ENCODE peak calls at places on chromosomes 4 and X, in eight cellular contexts. E is ovary, W is heart right ventricle, N is astrocyte, J is body of pancreas, C is heart left ventricle, Q is transverse colon, M is mammary epithelial cell. K is an unnamed sample. For H3K4me1, the result is how much of the 10 kb centered on the place peaks cover.

GRCh38 chr4:112522389-112522788 is 6.4 kb upstream of the NEUROG2 start:
- DNase-seq in E (no peak), W (no peak), N (no peak), J (no peak), C (no peak), Q (no peak), M (no peak), K (no peak)

GRCh38 chr4:119104644-119105273 is 30.9 kb upstream of the MYOZ2 start:
- DNase-seq in E (no peak), W (no peak), N (no peak), J (no peak), C (no peak), Q (no peak), M (no peak), K (no peak)

GRCh38 chrX:41180194-41180902 is 95.1 kb downstream of the USP9X start:
- DNase-seq in E (peak), W (no peak), N (peak), J (peak), C (no peak), Q (peak), M (peak), K (no peak)

GRCh38 chr4:99658666-99659065 is 1.0 kb upstream of the C4orf54 start:
- DNase-seq in E (no peak), W (no peak), N (no peak), J (no peak), C (no peak), Q (no peak), M (no peak), K (no peak)

GRCh38 chr4:153486281-153487151 is 20.4 kb downstream of the TMEM131L start:
- DNase-seq in E (no peak), W (no peak), N (peak), J (peak), C (no peak), Q (no peak), M (peak), K (no peak)

GRCh38 chr4:188297873-188298272 is 158.6 kb downstream of the TRIML1 start:
- DNase-seq in E (no peak), W (no peak), N (no peak), J (no peak), C (no peak), Q (no peak), M (peak), K (no peak)

GRCh38 chr4:98557497-98557896 is 100.9 kb downstream of the TSPAN5 start:
- DNase-seq in E (no peak), W (no peak), N (peak), J (no peak), C (no peak), Q (no peak), M (peak), K (no peak)

GRCh38 chr4:187478292-187479205 is 517.0 kb upstream of the ZFP42 start:
- DNase-seq in E (no peak), W (no peak), N (peak), J (no peak), C (no peak), Q (no peak), M (peak), K (no peak)

GRCh38 chr4:112978691-112979472 is 70.6 kb upstream of the ANK2 start:
- DNase-seq in E (no peak), W (no peak), N (peak), J (no peak), C (no peak), Q (no peak), M (peak), K (no peak)

GRCh38 chr4:10006604-10007435 is 14.5 kb downstream of the SLC2A9 start:
- DNase-seq in E (no peak), W (no peak), N (peak), J (peak), C (no peak), Q (peak), M (peak), K (no peak)

GRCh38 chrX:109448539-109448938 is 33.3 kb downstream of the GUCY2F start:
- DNase-seq in E (no peak), W (no peak), N (no peak), J (no peak), C (no peak), Q (no peak), M (no peak), K (no peak)

GRCh38 chrX:153983321-153983729 is 10.8 kb downstream of the TMEM187 start:
- DNase-seq in E (no peak), W (no peak), N (no peak), J (no peak), C (no peak), Q (no peak), M (no peak), K (no peak)

GRCh38 chr4:57083107-57083506 is 27.1 kb downstream of the IGFBP7 start:
- DNase-seq in E (no peak), W (no peak), N (peak), J (no peak), C (no peak), Q (no peak), M (no peak), K (no peak)

GRCh38 chr4:121283319-121283718 is 97.5 kb downstream of the QRFPR start:
- DNase-seq in E (no peak), W (no peak), N (no peak), J (no peak), C (no peak), Q (no peak), M (no peak), K (no peak)

GRCh38 chr4:176359590-176359989 is 39.8 kb downstream of the SPCS3 start:
- DNase-seq in E (no peak), W (no peak), N (peak), J (no peak), C (no peak), Q (no peak), M (no peak), K (no peak)

GRCh38 chrX:25004485-25005032 is 11.2 kb downstream of the ARX start:
- DNase-seq in E (peak), W (no peak), N (no peak), J (no peak), C (no peak), Q (no peak), M (no peak), K (no peak)
- H3K4me3 ChIP-seq in E (peak), W (peak), N (no peak), J (no peak), C (no peak), Q (no peak), M (peak), K (peak)

DNA sequence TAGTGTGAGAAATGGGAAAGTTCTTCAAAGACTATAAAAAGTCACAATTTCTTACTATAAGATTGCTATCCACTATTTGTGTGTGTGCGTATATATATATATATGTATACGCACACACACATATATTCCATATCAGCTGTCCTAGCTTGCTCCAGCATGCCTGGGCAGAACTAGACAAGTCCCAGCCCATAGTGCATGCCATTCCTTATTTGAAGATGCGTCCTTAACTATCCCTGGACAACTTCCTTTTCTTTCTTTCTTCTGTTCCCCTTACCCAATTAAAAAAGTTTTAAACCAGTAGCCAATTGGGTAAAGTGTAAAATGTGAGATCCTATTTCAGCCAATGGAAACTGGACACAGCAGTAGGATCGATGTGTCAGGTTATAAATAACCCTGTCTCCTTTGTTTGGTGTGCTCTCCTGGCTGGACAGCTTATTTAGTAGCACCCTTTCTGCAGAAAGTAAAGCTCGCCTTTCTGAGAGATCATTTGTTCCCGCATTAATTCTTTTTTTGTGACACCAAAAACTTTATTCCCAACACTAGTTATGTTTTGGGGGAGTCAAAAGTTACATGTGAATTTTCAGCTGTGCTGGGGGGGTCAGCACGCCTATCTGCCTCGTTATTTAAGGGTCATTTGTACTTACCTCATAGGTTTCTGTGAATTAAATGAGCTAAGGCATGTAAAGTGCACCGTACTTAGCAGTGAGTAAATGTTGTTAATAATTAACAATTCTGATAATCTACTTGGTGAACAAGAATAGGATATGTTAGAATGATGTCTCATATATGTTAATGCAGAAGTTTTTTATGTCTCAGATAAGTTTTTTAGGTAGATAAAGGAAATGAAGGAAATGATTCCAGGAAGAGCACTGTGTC is 40.9 kb downstream of the KDM6A start:
- DNase-seq in E (no peak), W (no peak), N (no peak), J (no peak), C (no peak), Q (no peak), M (peak), K (no peak)
- H3K4me1 ChIP-seq in E (under half), W (under half), N (under half), J (under half), C (under half), Q (under half), M (under half), K (under half)

GRCh38 chr4:90825849-90826248 is 698.7 kb downstream of the CCSER1 start:
- DNase-seq in E (no peak), W (no peak), N (no peak), J (no peak), C (no peak), Q (no peak), M (no peak), K (no peak)

GRCh38 chr4:90824266-90825167 is 697.3 kb downstream of the CCSER1 start:
- DNase-seq in E (no peak), W (no peak), N (no peak), J (no peak), C (no peak), Q (no peak), M (no peak), K (no peak)
- TF ChIP-seq CTCF in E (no peak), W (no peak), N (no peak), J (no peak), C (no peak), Q (no peak), M (no peak), K (no peak)

DNA sequence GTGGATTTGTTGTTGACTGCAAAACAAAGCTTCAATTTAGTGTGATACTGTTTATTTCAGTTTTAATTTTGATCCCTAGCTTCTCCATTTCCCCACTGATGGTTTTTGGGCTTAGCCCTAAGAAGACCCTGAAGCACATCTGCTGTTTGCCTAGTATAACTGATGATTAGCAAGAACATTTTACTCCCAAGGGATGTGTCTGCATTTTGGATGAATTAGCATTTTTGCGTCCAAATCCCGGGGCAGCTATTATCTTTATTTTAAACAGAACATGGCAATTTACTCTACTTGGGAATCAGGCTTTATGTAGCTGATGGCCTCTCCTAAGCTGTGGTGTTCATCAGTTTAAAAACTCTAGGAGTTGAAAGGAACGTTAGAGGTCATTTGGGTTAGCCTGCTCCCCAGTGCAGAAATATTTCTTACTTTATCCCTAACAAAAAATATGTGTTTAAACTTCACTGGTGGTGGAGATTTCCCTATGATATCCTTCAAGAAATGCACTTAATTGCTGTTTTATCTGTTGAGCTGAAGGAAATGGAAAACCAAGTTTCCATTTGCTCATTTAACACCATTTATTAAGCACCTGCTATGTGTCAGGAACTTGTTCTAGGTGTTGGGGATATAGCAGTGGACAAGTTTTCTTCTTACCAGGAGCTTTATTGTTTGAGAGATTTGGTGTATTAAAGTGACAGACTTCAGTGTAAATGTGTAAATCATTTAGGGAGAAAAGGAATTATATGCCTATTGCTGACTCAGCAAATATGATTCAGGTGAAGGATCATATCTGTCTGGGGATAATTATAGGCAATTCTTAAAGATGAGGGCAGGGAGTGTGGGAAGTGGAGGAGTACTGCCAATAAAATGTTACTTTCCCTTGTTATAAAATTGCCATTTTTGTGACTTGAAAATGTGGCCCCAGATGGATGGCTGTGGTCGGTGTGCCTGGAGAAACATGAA is 3.4 kb downstream of the SEPTIN11 start:
- DNase-seq in E (no peak), W (no peak), N (no peak), J (no peak), C (no peak), Q (no peak), M (no peak), K (no peak)
- H3K4me3 ChIP-seq in E (no peak), W (peak), N (peak), J (no peak), C (no peak), Q (no peak), M (no peak), K (peak)

DNA sequence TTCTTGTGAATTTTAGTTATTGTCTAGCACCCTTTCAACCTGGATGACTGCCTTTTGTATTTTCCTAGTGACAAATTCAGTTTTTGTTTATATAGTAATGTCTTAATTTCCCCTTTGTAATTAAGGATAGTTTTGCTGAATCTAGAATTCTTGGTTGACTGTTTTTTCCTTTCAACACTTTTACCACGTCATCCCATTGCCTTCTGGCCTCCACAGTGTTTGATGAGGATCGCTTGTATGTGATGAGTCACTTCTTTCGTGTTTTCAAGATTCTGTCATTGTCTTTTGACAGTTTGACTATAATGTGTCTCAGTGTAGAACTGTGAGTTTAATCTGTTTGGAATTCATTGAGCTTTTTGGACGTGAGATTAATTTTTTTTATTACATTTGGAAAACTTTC is 30.1 kb downstream of the KDM6A start:
- DNase-seq in E (no peak), W (no peak), N (peak), J (no peak), C (no peak), Q (no peak), M (peak), K (no peak)
- H3K4me1 ChIP-seq in E (under half), W (under half), N (under half), J (under half), C (under half), Q (under half), M (under half), K (half or more)

GRCh38 chr4:163672751-163673150 is 178.3 kb downstream of the TMA16 start:
- DNase-seq in E (no peak), W (no peak), N (no peak), J (no peak), C (no peak), Q (no peak), M (no peak), K (no peak)
- TF ChIP-seq CTCF in E (no peak), W (no peak), N (no peak), J (no peak), C (no peak), Q (no peak), M (no peak), K (no peak)

DNA sequence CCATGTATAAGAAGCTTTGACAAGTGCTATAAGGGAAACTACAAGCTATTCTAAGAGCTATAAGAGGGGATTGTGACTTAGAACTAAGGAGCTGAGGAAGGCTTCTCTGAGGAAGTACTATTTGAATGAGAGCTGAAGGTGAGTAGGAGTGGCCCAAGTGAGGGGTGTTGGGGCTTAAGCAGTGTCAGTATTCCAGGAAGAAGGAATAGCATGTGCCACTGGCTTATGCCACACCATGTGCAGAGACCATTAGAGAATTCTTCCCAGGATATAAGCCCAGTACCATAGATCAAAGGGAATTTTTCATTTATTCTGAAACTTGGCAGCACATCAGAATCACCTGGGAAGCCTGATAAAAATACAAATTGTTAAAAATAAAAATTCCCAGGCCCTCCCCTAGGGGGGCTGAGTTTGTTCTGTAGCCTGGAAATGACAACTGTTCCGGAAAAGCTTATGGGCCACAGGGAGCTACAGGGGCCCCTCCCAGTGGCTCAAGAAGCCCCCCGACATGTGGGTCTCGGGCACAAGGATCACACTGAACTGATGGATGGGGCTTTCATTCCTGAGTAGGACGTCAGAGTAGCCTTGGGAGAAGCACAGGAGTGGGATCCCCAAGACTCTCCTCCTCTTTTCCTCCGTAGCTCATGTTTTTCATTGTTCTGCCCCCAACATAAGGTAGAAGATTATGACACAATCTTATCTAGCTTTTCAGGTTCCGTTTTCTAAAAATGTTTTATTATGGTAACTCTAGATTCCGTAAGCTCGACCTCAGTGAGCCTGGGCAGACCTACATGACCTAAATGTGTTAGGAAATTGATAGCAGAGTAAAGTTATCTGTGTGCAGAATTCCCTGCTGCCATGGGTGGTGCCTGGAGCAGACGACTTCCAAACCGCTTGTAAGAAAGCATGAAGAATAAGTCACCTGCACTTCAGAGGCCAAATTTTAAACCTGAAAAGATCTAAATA is 119.3 kb downstream of the AFF1 start:
- DNase-seq in E (no peak), W (no peak), N (no peak), J (no peak), C (no peak), Q (no peak), M (no peak), K (no peak)
- H3K4me3 ChIP-seq in E (no peak), W (no peak), N (no peak), J (no peak), C (no peak), Q (no peak), M (no peak), K (peak)

GRCh38 chrX:44935640-44936039 is 62.7 kb downstream of the KDM6A start:
- DNase-seq in E (no peak), W (no peak), N (no peak), J (no peak), C (no peak), Q (no peak), M (peak), K (no peak)
- H3K4me1 ChIP-seq in E (under half), W (under half), N (under half), J (under half), C (under half), Q (under half), M (under half), K (under half)

GRCh38 chr4:4384837-4385236 is 2.1 kb upstream of the NSG1 start:
- DNase-seq in E (no peak), W (no peak), N (no peak), J (no peak), C (no peak), Q (no peak), M (peak), K (no peak)
- TF ChIP-seq CTCF in E (no peak), W (no peak), N (peak), J (no peak), C (no peak), Q (no peak), M (peak), K (no peak)

K was measured in left ventricle myocardium inferior.